ENCODE peak calls at places on chromosome 19, in five cellular contexts. One of them, this sample, is unnamed. For H3K4me1, the result is how much of the 10 kb centered on the place peaks cover.

GRCh38 chr19:8821748-8822241 is 10.3 kb downstream of the ZNF558 start:
- DNase-seq in breast epithelium: no peak
- DNase-seq in fibroblast of lung: peak
- DNase-seq in gastrocnemius medialis: no peak
- DNase-seq in cardiac muscle cell: no peak
- DNase-seq in this sample: no peak

GRCh38 chr19:51903192-51903591 is 1.6 kb downstream of the ZNF649 start:
- DNase-seq in breast epithelium: no peak
- DNase-seq in fibroblast of lung: no peak
- DNase-seq in gastrocnemius medialis: no peak
- DNase-seq in cardiac muscle cell: no peak
- DNase-seq in this sample: no peak

GRCh38 chr19:44757057-44757734 is 8.7 kb downstream of the BCL3 start:
- DNase-seq in breast epithelium: no peak
- DNase-seq in fibroblast of lung: peak
- DNase-seq in gastrocnemius medialis: peak
- DNase-seq in cardiac muscle cell: peak
- DNase-seq in this sample: no peak

GRCh38 chr19:23673132-23673531 is 13.9 kb downstream of the ZNF675 start:
- DNase-seq in breast epithelium: no peak
- DNase-seq in fibroblast of lung: no peak
- DNase-seq in gastrocnemius medialis: no peak
- DNase-seq in cardiac muscle cell: no peak
- DNase-seq in this sample: no peak

GRCh38 chr19:8536282-8536681 is 22.3 kb upstream of the ZNF414 start:
- DNase-seq in breast epithelium: no peak
- DNase-seq in fibroblast of lung: no peak
- DNase-seq in gastrocnemius medialis: no peak
- DNase-seq in cardiac muscle cell: no peak
- DNase-seq in this sample: no peak

GRCh38 chr19:24033308-24033961 is 53.6 kb upstream of the ZNF254 start:
- DNase-seq in breast epithelium: peak
- DNase-seq in fibroblast of lung: peak
- DNase-seq in gastrocnemius medialis: peak
- DNase-seq in cardiac muscle cell: peak
- DNase-seq in this sample: peak

GRCh38 chr19:17794731-17795494 is at the start of gene B3GNT3:
- DNase-seq in breast epithelium: peak
- DNase-seq in fibroblast of lung: no peak
- DNase-seq in gastrocnemius medialis: no peak
- DNase-seq in cardiac muscle cell: peak
- DNase-seq in this sample: no peak

GRCh38 chr19:30590596-30591229 is 218.5 kb downstream of the ZNF536 start:
- DNase-seq in breast epithelium: no peak
- DNase-seq in fibroblast of lung: no peak
- DNase-seq in gastrocnemius medialis: no peak
- DNase-seq in cardiac muscle cell: no peak
- DNase-seq in this sample: no peak

GRCh38 chr19:21491161-21491560 is 14.2 kb upstream of the ZNF429 start:
- DNase-seq in breast epithelium: no peak
- DNase-seq in fibroblast of lung: no peak
- DNase-seq in gastrocnemius medialis: peak
- DNase-seq in cardiac muscle cell: no peak
- DNase-seq in this sample: no peak

GRCh38 chr19:21202865-21203494 is 61.1 kb downstream of the ZNF431 start:
- DNase-seq in breast epithelium: no peak
- DNase-seq in fibroblast of lung: peak
- DNase-seq in gastrocnemius medialis: no peak
- DNase-seq in cardiac muscle cell: peak
- DNase-seq in this sample: peak

GRCh38 chr19:7679017-7679720 is 1.5 kb upstream of the TRAPPC5 start:
- DNase-seq in breast epithelium: no peak
- DNase-seq in fibroblast of lung: no peak
- DNase-seq in gastrocnemius medialis: no peak
- DNase-seq in cardiac muscle cell: no peak
- DNase-seq in this sample: no peak

GRCh38 chr19:48279747-48280146 is 9.9 kb downstream of the ZNF114 start:
- DNase-seq in breast epithelium: no peak
- DNase-seq in fibroblast of lung: no peak
- DNase-seq in gastrocnemius medialis: no peak
- DNase-seq in cardiac muscle cell: no peak
- DNase-seq in this sample: no peak

GRCh38 chr19:6528544-6529121 is 2.2 kb upstream of the TNFSF9 start:
- DNase-seq in breast epithelium: no peak
- DNase-seq in fibroblast of lung: no peak
- DNase-seq in gastrocnemius medialis: peak
- DNase-seq in cardiac muscle cell: peak
- DNase-seq in this sample: no peak

GRCh38 chr19:36528921-36529518 is 949 bp upstream of the ZNF260 start:
- DNase-seq in breast epithelium: no peak
- DNase-seq in fibroblast of lung: no peak
- DNase-seq in gastrocnemius medialis: no peak
- DNase-seq in cardiac muscle cell: no peak
- DNase-seq in this sample: peak

GRCh38 chr19:51123381-51124186 is 1.1 kb upstream of the SIGLEC9 start:
- DNase-seq in breast epithelium: no peak
- DNase-seq in fibroblast of lung: no peak
- DNase-seq in gastrocnemius medialis: peak
- DNase-seq in cardiac muscle cell: no peak
- DNase-seq in this sample: no peak

GRCh38 chr19:8017808-8018207 is 12.4 kb upstream of the ELAVL1 start:
- DNase-seq in breast epithelium: no peak
- DNase-seq in fibroblast of lung: no peak
- DNase-seq in gastrocnemius medialis: no peak
- DNase-seq in cardiac muscle cell: no peak
- DNase-seq in this sample: no peak

GRCh38 chr19:53927745-53928144 is 18.7 kb downstream of the CACNG7 start:
- DNase-seq in breast epithelium: no peak
- DNase-seq in fibroblast of lung: peak
- DNase-seq in gastrocnemius medialis: no peak
- DNase-seq in cardiac muscle cell: peak
- DNase-seq in this sample: peak

GRCh38 chr19:43638991-43639494 is 607 bp downstream of the CADM4 start:
- DNase-seq in breast epithelium: no peak
- DNase-seq in fibroblast of lung: no peak
- DNase-seq in gastrocnemius medialis: no peak
- DNase-seq in cardiac muscle cell: no peak
- DNase-seq in this sample: no peak

GRCh38 chr19:55075366-55075998 is at the start of gene EPS8L1:
- DNase-seq in breast epithelium: peak
- DNase-seq in fibroblast of lung: no peak
- DNase-seq in gastrocnemius medialis: no peak
- DNase-seq in cardiac muscle cell: no peak
- DNase-seq in this sample: no peak

GRCh38 chr19:21691656-21692055 is 75.7 kb downstream of the ZNF100 start:
- DNase-seq in breast epithelium: no peak
- DNase-seq in fibroblast of lung: no peak
- DNase-seq in gastrocnemius medialis: no peak
- DNase-seq in cardiac muscle cell: no peak
- DNase-seq in this sample: no peak

GRCh38 chr19:9885077-9885552 is 50.0 kb downstream of the PIN1 start:
- DNase-seq in breast epithelium: no peak
- DNase-seq in fibroblast of lung: peak
- DNase-seq in gastrocnemius medialis: peak
- DNase-seq in cardiac muscle cell: peak
- DNase-seq in this sample: no peak

GRCh38 chr19:40778865-40779284 is 828 bp downstream of the RAB4B start:
- DNase-seq in breast epithelium: no peak
- DNase-seq in fibroblast of lung: no peak
- DNase-seq in gastrocnemius medialis: no peak
- DNase-seq in cardiac muscle cell: no peak
- DNase-seq in this sample: no peak

GRCh38 chr19:6890421-6890913 is 3.1 kb downstream of the ADGRE1 start:
- DNase-seq in breast epithelium: no peak
- DNase-seq in fibroblast of lung: no peak
- DNase-seq in gastrocnemius medialis: no peak
- DNase-seq in cardiac muscle cell: no peak
- DNase-seq in this sample: no peak

GRCh38 chr19:58352760-58353671 is at the start of gene A1BG:
- DNase-seq in breast epithelium: no peak
- DNase-seq in fibroblast of lung: no peak
- DNase-seq in gastrocnemius medialis: no peak
- DNase-seq in cardiac muscle cell: no peak
- DNase-seq in this sample: no peak

GRCh38 chr19:51259348-51260245 is 8.7 kb downstream of the SIGLECL1 start:
- DNase-seq in breast epithelium: no peak
- DNase-seq in fibroblast of lung: no peak
- DNase-seq in gastrocnemius medialis: no peak
- DNase-seq in cardiac muscle cell: peak
- DNase-seq in this sample: peak

GRCh38 chr19:1311543-1312091 is 25.9 kb downstream of the EFNA2 start:
- DNase-seq in breast epithelium: no peak
- DNase-seq in fibroblast of lung: no peak
- DNase-seq in gastrocnemius medialis: no peak
- DNase-seq in cardiac muscle cell: no peak
- DNase-seq in this sample: peak

GRCh38 chr19:28502879-28503734 is 709.8 kb downstream of the UQCRFS1 start:
- DNase-seq in breast epithelium: no peak
- DNase-seq in fibroblast of lung: no peak
- DNase-seq in gastrocnemius medialis: no peak
- DNase-seq in cardiac muscle cell: no peak
- DNase-seq in this sample: no peak

GRCh38 chr19:18850560-18851375 is 19.0 kb downstream of the UPF1 start:
- DNase-seq in breast epithelium: no peak
- DNase-seq in fibroblast of lung: no peak
- DNase-seq in gastrocnemius medialis: no peak
- DNase-seq in cardiac muscle cell: no peak
- DNase-seq in this sample: no peak

GRCh38 chr19:30287259-30287658 is 84.9 kb upstream of the ZNF536 start:
- DNase-seq in breast epithelium: no peak
- DNase-seq in fibroblast of lung: no peak
- DNase-seq in gastrocnemius medialis: no peak
- DNase-seq in cardiac muscle cell: no peak
- DNase-seq in this sample: no peak

GRCh38 chr19:2759965-2760364 is 20.1 kb upstream of the SLC39A3 start:
- DNase-seq in breast epithelium: no peak
- DNase-seq in fibroblast of lung: no peak
- DNase-seq in gastrocnemius medialis: no peak
- DNase-seq in cardiac muscle cell: no peak
- DNase-seq in this sample: no peak

GRCh38 chr19:15330801-15331418 is 1.4 kb downstream of the BRD4 start:
- DNase-seq in breast epithelium: peak
- DNase-seq in fibroblast of lung: peak
- DNase-seq in gastrocnemius medialis: peak
- DNase-seq in cardiac muscle cell: peak
- DNase-seq in this sample: peak
- H3K4me1 ChIP-seq in breast epithelium: under half
- H3K4me1 ChIP-seq in fibroblast of lung: under half
- H3K4me1 ChIP-seq in gastrocnemius medialis: half or more
- H3K4me1 ChIP-seq in cardiac muscle cell: under half
- H3K4me1 ChIP-seq in this sample: under half

GRCh38 chr19:46082728-46083050 is 41.8 kb downstream of the IGFL3 start:
- DNase-seq in breast epithelium: no peak
- DNase-seq in fibroblast of lung: peak
- DNase-seq in gastrocnemius medialis: no peak
- DNase-seq in cardiac muscle cell: no peak
- DNase-seq in this sample: no peak

GRCh38 chr19:46085888-46086287 is 38.6 kb downstream of the IGFL3 start:
- DNase-seq in breast epithelium: no peak
- DNase-seq in fibroblast of lung: no peak
- DNase-seq in gastrocnemius medialis: no peak
- DNase-seq in cardiac muscle cell: no peak
- DNase-seq in this sample: no peak

GRCh38 chr19:46077815-46078167 is 37.0 kb upstream of the IGFL4 start:
- DNase-seq in breast epithelium: no peak
- DNase-seq in fibroblast of lung: no peak
- DNase-seq in gastrocnemius medialis: no peak
- DNase-seq in cardiac muscle cell: no peak
- DNase-seq in this sample: no peak

GRCh38 chr19:46080561-46080960 is 39.8 kb upstream of the IGFL4 start:
- DNase-seq in breast epithelium: no peak
- DNase-seq in fibroblast of lung: peak
- DNase-seq in gastrocnemius medialis: no peak
- DNase-seq in cardiac muscle cell: peak
- DNase-seq in this sample: peak

DNA sequence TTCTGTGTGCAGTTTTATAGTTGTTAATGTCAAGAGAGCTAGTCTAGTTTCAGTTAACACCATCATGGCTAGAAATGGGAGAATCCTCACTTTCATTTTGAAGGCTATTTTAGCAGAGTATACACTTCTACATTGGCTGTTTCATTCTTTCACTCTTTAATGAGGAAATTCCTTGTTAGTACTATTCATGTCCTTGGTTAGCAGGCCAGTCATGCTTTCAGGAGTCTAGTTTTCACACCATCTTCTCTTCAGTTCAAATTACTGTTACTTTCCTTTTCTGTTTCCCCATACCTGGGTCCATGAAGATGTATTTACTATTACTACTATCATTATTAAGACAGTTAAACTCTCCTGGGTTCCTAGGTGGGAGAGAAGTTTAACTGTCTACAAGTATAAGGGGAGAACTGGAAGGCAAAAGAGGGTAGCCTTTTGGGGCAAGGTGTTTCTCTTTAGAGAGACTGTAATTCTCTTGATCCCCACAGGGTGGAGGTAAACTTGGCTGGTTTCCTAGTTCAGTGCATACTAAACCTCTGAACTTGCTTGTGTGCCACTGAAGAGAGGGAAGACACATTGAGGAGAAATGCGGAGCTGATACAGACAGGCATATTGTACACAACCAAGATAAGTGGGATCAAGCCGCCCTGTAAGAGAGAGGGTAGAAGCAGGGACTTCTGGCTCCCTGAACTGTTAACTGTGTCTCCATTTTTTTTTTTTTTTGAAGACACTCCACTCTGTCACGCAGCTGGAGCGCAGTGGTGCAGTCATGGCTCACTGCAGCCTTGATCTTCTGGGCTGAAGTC is 41.3 kb upstream of the IGFL4 start:
- DNase-seq in breast epithelium: no peak
- DNase-seq in fibroblast of lung: peak
- DNase-seq in gastrocnemius medialis: no peak
- DNase-seq in cardiac muscle cell: peak
- DNase-seq in this sample: peak
- H3K27ac ChIP-seq in breast epithelium: no peak
- H3K27ac ChIP-seq in fibroblast of lung: no peak
- H3K27ac ChIP-seq in gastrocnemius medialis: no peak
- H3K27ac ChIP-seq in cardiac muscle cell: no peak
- H3K27ac ChIP-seq in this sample: no peak

DNA sequence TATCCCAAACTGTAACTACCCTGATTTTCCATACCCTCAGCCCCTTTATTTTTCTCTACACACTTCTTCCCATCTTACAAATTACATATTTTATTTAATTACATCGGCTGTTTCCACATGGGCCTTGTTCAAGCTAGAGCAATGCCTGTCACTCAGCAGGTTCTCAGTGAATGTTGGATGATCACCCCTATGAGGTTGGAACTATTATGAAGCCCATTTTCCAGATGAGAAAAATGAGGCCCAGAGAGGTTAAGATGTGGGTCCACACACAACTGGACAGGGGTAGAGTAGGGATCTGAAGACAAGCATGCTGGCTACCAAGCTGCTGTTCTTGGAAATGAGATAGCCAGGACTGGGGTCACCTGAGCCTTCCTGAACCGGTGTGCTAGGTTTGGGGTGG is 10.0 kb downstream of the MAG start:
- DNase-seq in breast epithelium: no peak
- DNase-seq in fibroblast of lung: no peak
- DNase-seq in gastrocnemius medialis: no peak
- DNase-seq in cardiac muscle cell: no peak
- DNase-seq in this sample: no peak
- H3K4me1 ChIP-seq in breast epithelium: under half
- H3K4me1 ChIP-seq in fibroblast of lung: under half
- H3K4me1 ChIP-seq in gastrocnemius medialis: under half
- H3K4me1 ChIP-seq in cardiac muscle cell: under half
- H3K4me1 ChIP-seq in this sample: under half

GRCh38 chr19:10885241-10886169 is 14.2 kb downstream of the CARM1 start:
- DNase-seq in breast epithelium: no peak
- DNase-seq in fibroblast of lung: no peak
- DNase-seq in gastrocnemius medialis: no peak
- DNase-seq in cardiac muscle cell: no peak
- DNase-seq in this sample: no peak
- H3K27ac ChIP-seq in breast epithelium: no peak
- H3K27ac ChIP-seq in fibroblast of lung: no peak
- H3K27ac ChIP-seq in gastrocnemius medialis: peak
- H3K27ac ChIP-seq in cardiac muscle cell: peak
- H3K27ac ChIP-seq in this sample: no peak

This sample was measured in SJCRH30.